ENCODE peak calls at places on chromosomes 13 and 19, in five cellular contexts. One of them, this sample, is unnamed.

GRCh38 chr19:38059897-38060296 is 152.9 kb downstream of the SIPA1L3 start:
- DNase-seq in H1: no peak
- DNase-seq in GM12878: no peak
- DNase-seq in K562: no peak
- DNase-seq in HepG2: no peak
- DNase-seq in this sample: no peak

GRCh38 chr13:20492641-20493040 is 33.0 kb downstream of the CRYL1 start:
- DNase-seq in H1: no peak
- DNase-seq in GM12878: no peak
- DNase-seq in K562: peak
- DNase-seq in HepG2: peak
- DNase-seq in this sample: peak

GRCh38 chr19:18995804-18996241 is 37.5 kb downstream of the SUGP2 start:
- DNase-seq in H1: peak
- DNase-seq in GM12878: no peak
- DNase-seq in K562: peak
- DNase-seq in HepG2: peak
- DNase-seq in this sample: peak

GRCh38 chr13:24221007-24221406 is 60.5 kb downstream of the SPATA13 start:
- DNase-seq in H1: no peak
- DNase-seq in GM12878: no peak
- DNase-seq in K562: no peak
- DNase-seq in HepG2: peak
- DNase-seq in this sample: no peak

GRCh38 chr13:48232420-48233096 is 448 bp upstream of the ITM2B start:
- DNase-seq in H1: no peak
- DNase-seq in GM12878: no peak
- DNase-seq in K562: peak
- DNase-seq in HepG2: peak
- DNase-seq in this sample: no peak

GRCh38 chr13:93496985-93497673 is 270.5 kb downstream of the GPC6 start:
- DNase-seq in H1: no peak
- DNase-seq in GM12878: no peak
- DNase-seq in K562: no peak
- DNase-seq in HepG2: no peak
- DNase-seq in this sample: no peak

GRCh38 chr19:45753548-45753947 is 15.5 kb downstream of the SIX5 start:
- DNase-seq in H1: no peak
- DNase-seq in GM12878: no peak
- DNase-seq in K562: no peak
- DNase-seq in HepG2: no peak
- DNase-seq in this sample: no peak

GRCh38 chr13:38685974-38686571 is 804 bp upstream of the FREM2 start:
- DNase-seq in H1: no peak
- DNase-seq in GM12878: no peak
- DNase-seq in K562: no peak
- DNase-seq in HepG2: no peak
- DNase-seq in this sample: no peak

GRCh38 chr13:67588607-67589006 is 358.5 kb upstream of the PCDH9 start:
- DNase-seq in H1: no peak
- DNase-seq in GM12878: no peak
- DNase-seq in K562: no peak
- DNase-seq in HepG2: no peak
- DNase-seq in this sample: no peak

GRCh38 chr19:13826652-13827235 is 31.5 kb downstream of the ZSWIM4 start:
- DNase-seq in H1: no peak
- DNase-seq in GM12878: no peak
- DNase-seq in K562: no peak
- DNase-seq in HepG2: no peak
- DNase-seq in this sample: no peak

GRCh38 chr13:97629601-97630272 is 195.8 kb downstream of the RAP2A start:
- DNase-seq in H1: no peak
- DNase-seq in GM12878: no peak
- DNase-seq in K562: no peak
- DNase-seq in HepG2: no peak
- DNase-seq in this sample: no peak

GRCh38 chr19:18650048-18650435 is 13.2 kb downstream of the KLHL26 start:
- DNase-seq in H1: no peak
- DNase-seq in GM12878: no peak
- DNase-seq in K562: no peak
- DNase-seq in HepG2: no peak
- DNase-seq in this sample: no peak

GRCh38 chr19:18290250-18291018 is 9.0 kb upstream of the JUND start:
- DNase-seq in H1: no peak
- DNase-seq in GM12878: peak
- DNase-seq in K562: no peak
- DNase-seq in HepG2: no peak
- DNase-seq in this sample: no peak

GRCh38 chr13:80204642-80205041 is 136.3 kb downstream of the SPRY2 start:
- DNase-seq in H1: no peak
- DNase-seq in GM12878: no peak
- DNase-seq in K562: no peak
- DNase-seq in HepG2: no peak
- DNase-seq in this sample: no peak

GRCh38 chr13:28329395-28330158 is 165.4 kb downstream of the FLT1 start:
- DNase-seq in H1: no peak
- DNase-seq in GM12878: no peak
- DNase-seq in K562: no peak
- DNase-seq in HepG2: no peak
- DNase-seq in this sample: no peak

GRCh38 chr19:40690050-40690698 is at the start of gene NUMBL:
- DNase-seq in H1: no peak
- DNase-seq in GM12878: no peak
- DNase-seq in K562: no peak
- DNase-seq in HepG2: no peak
- DNase-seq in this sample: no peak

GRCh38 chr19:13091400-13092161 is 11.1 kb downstream of the LYL1 start:
- DNase-seq in H1: no peak
- DNase-seq in GM12878: no peak
- DNase-seq in K562: no peak
- DNase-seq in HepG2: no peak
- DNase-seq in this sample: no peak

GRCh38 chr13:97391201-97391600 is 42.8 kb upstream of the RAP2A start:
- DNase-seq in H1: no peak
- DNase-seq in GM12878: no peak
- DNase-seq in K562: no peak
- DNase-seq in HepG2: no peak
- DNase-seq in this sample: no peak

GRCh38 chr13:96960379-96960778 is 33.9 kb downstream of the OXGR1 start:
- DNase-seq in H1: no peak
- DNase-seq in GM12878: no peak
- DNase-seq in K562: no peak
- DNase-seq in HepG2: no peak
- DNase-seq in this sample: no peak

GRCh38 chr13:108102771-108103170 is 112.6 kb downstream of the LIG4 start:
- DNase-seq in H1: no peak
- DNase-seq in GM12878: no peak
- DNase-seq in K562: no peak
- DNase-seq in HepG2: no peak
- DNase-seq in this sample: no peak

GRCh38 chr13:30615851-30616311 is 1.8 kb upstream of the USPL1 start:
- DNase-seq in H1: no peak
- DNase-seq in GM12878: no peak
- DNase-seq in K562: peak
- DNase-seq in HepG2: peak
- DNase-seq in this sample: no peak

GRCh38 chr19:34508540-34508939 is 27.0 kb downstream of the WTIP start:
- DNase-seq in H1: no peak
- DNase-seq in GM12878: no peak
- DNase-seq in K562: peak
- DNase-seq in HepG2: no peak
- DNase-seq in this sample: no peak

GRCh38 chr19:39517432-39517831 is 2.5 kb downstream of the SELENOV start:
- DNase-seq in H1: no peak
- DNase-seq in GM12878: no peak
- DNase-seq in K562: no peak
- DNase-seq in HepG2: no peak
- DNase-seq in this sample: no peak

GRCh38 chr19:50808856-50809255 is 14.7 kb downstream of the KLK1 start:
- DNase-seq in H1: no peak
- DNase-seq in GM12878: no peak
- DNase-seq in K562: no peak
- DNase-seq in HepG2: no peak
- DNase-seq in this sample: no peak

GRCh38 chr19:2342656-2343288 is 14.3 kb downstream of the SPPL2B start:
- DNase-seq in H1: no peak
- DNase-seq in GM12878: no peak
- DNase-seq in K562: no peak
- DNase-seq in HepG2: no peak
- DNase-seq in this sample: no peak

GRCh38 chr19:1837222-1837565 is 11.1 kb downstream of the REXO1 start:
- DNase-seq in H1: no peak
- DNase-seq in GM12878: no peak
- DNase-seq in K562: no peak
- DNase-seq in HepG2: no peak
- DNase-seq in this sample: no peak

GRCh38 chr13:83286737-83287136 is 595.5 kb downstream of the SLITRK1 start:
- DNase-seq in H1: no peak
- DNase-seq in GM12878: no peak
- DNase-seq in K562: no peak
- DNase-seq in HepG2: no peak
- DNase-seq in this sample: no peak

GRCh38 chr19:10219678-10220077 is 11.5 kb downstream of the S1PR2 start:
- DNase-seq in H1: peak
- DNase-seq in GM12878: peak
- DNase-seq in K562: peak
- DNase-seq in HepG2: peak
- DNase-seq in this sample: no peak

GRCh38 chr13:40240293-40240692 is 426.1 kb downstream of the FOXO1 start:
- DNase-seq in H1: no peak
- DNase-seq in GM12878: no peak
- DNase-seq in K562: no peak
- DNase-seq in HepG2: no peak
- DNase-seq in this sample: no peak

GRCh38 chr13:40235160-40235796 is 431.2 kb downstream of the FOXO1 start:
- DNase-seq in H1: no peak
- DNase-seq in GM12878: no peak
- DNase-seq in K562: no peak
- DNase-seq in HepG2: no peak
- DNase-seq in this sample: no peak

GRCh38 chr13:40233731-40234195 is 432.7 kb downstream of the FOXO1 start:
- DNase-seq in H1: no peak
- DNase-seq in GM12878: no peak
- DNase-seq in K562: no peak
- DNase-seq in HepG2: no peak
- DNase-seq in this sample: no peak

GRCh38 chr13:40238761-40239160 is 427.7 kb downstream of the FOXO1 start:
- DNase-seq in H1: no peak
- DNase-seq in GM12878: no peak
- DNase-seq in K562: no peak
- DNase-seq in HepG2: no peak
- DNase-seq in this sample: no peak

GRCh38 chr13:40236566-40237168 is 429.8 kb downstream of the FOXO1 start:
- DNase-seq in H1: no peak
- DNase-seq in GM12878: no peak
- DNase-seq in K562: no peak
- DNase-seq in HepG2: no peak
- DNase-seq in this sample: no peak
- TF ChIP-seq CEBPB in H1: no peak
- TF ChIP-seq CEBPB in GM12878: no peak
- TF ChIP-seq CEBPB in K562: no peak
- TF ChIP-seq CEBPB in HepG2: no peak
- TF ChIP-seq CEBPB in this sample: no peak

DNA sequence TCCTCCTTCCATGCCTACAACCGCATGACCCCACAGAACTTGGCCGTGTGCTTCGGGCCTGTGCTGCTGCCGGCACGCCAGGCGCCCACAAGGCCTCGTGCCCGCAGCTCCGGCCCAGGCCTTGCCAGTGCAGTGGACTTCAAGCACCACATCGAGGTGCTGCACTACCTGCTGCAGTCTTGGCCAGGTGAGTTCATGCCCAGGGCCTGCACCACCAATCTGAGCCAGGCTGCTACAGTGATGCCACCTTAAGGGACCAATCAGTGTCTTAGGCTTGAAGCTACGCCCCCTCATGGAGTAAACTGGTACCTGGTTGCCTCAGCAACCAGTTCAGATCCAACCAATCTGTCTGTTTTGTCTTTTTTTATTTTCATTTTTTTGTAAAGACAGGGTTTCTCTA is 5.2 kb downstream of the SYDE1 start:
- DNase-seq in H1: no peak
- DNase-seq in GM12878: no peak
- DNase-seq in K562: peak
- DNase-seq in HepG2: peak
- DNase-seq in this sample: peak
- TF ChIP-seq SP1 in H1: no peak
- TF ChIP-seq SP1 in GM12878: no peak
- TF ChIP-seq SP1 in K562: no peak
- TF ChIP-seq SP1 in HepG2: no peak
- TF ChIP-seq SP1 in this sample: no peak

DNA sequence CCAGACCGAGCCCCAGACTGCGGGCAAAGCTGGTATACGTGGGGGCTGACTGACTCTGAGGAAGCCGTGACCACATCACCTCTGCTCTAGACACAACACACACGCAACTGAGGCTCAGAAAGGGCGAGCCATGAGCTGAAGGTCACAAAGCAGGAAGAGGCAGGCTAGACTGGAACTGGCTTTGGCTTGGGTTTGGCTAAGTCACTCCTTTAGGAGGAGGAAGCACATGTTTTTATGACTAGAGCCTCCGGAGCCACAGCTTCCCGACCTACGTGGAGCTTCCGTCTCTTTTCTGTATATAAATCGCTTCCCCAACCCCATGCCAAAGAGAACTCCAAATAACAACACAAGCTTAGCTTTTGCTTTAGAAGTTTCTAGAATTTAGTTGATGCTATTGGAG is 48.0 kb downstream of the RFX2 start:
- DNase-seq in H1: no peak
- DNase-seq in GM12878: no peak
- DNase-seq in K562: no peak
- DNase-seq in HepG2: no peak
- DNase-seq in this sample: no peak
- TF ChIP-seq CEBPB in H1: no peak
- TF ChIP-seq CEBPB in GM12878: no peak
- TF ChIP-seq CEBPB in K562: no peak
- TF ChIP-seq CEBPB in HepG2: no peak
- TF ChIP-seq CEBPB in this sample: no peak

DNA sequence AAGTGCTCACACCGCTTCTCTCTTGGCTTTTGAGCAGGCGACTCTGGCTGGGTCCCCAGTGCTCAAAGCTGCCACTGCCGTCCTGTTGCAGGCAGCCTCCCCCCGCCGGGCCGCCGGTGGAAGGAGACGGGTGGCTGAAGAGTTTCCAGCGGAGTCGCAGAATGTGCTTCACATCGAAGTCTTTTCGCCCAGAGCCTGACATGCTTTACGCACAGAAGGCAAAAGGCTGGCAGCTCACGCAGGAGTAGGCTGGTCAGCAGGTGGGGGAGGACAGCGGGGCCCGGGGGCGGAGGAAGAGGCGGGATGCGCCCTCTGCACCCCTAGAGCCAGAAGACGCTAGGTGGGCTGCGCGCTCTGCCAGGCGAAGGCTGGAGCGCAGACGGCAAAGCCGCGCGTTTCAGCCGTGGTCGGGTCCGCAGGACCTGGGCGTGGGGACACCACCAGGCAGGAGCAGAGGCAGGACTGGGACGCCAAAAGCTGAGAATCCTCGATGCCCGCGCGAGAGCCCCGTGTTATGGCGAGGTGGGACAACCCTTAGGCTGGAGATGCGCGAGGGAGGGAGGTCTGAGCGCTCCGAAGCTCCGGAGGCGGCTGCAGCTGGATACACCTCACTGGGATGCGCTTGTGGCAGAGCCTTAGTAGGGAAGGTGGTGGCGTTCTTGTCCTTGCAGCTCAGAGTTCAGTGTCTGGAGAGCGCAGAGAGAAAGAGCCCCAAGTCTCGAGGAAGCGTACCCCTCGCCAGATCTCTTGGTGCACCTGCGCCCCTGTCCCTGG is at the start of gene ATXN8OS:
- DNase-seq in H1: no peak
- DNase-seq in GM12878: no peak
- DNase-seq in K562: no peak
- DNase-seq in HepG2: no peak
- DNase-seq in this sample: no peak
- TF ChIP-seq SP1 in H1: no peak
- TF ChIP-seq SP1 in GM12878: no peak
- TF ChIP-seq SP1 in K562: no peak
- TF ChIP-seq SP1 in HepG2: no peak
- TF ChIP-seq SP1 in this sample: no peak